ENCODE peak calls at places on chromosomes 6 and 20, in eight cellular contexts. One of them, this sample, is unnamed.

GRCh38 chr6:108687921-108688320 is 127.2 kb downstream of the FOXO3 start:
- DNase-seq in gastrocnemius medialis: no peak
- DNase-seq in HCT116: no peak
- DNase-seq in adrenal gland: no peak
- DNase-seq in suprapubic skin: no peak
- DNase-seq in stomach: no peak
- DNase-seq in endothelial cell of umbilical vein: no peak
- DNase-seq in GM12878: no peak
- DNase-seq in this sample: no peak

GRCh38 chr6:107618672-107619071 is 128.8 kb downstream of the SOBP start:
- DNase-seq in adrenal gland: no peak
- DNase-seq in GM12878: peak; percentile 86
- DNase-seq in HCT116: no peak
- DNase-seq in stomach: no peak
- DNase-seq in suprapubic skin: no peak
- DNase-seq in gastrocnemius medialis: no peak
- DNase-seq in endothelial cell of umbilical vein: no peak
- DNase-seq in this sample: no peak

GRCh38 chr6:45305546-45305945 is 22.6 kb upstream of the RUNX2 start:
- DNase-seq in suprapubic skin: no peak
- DNase-seq in adrenal gland: no peak
- DNase-seq in endothelial cell of umbilical vein: no peak
- DNase-seq in stomach: no peak
- DNase-seq in HCT116: no peak
- DNase-seq in gastrocnemius medialis: no peak
- DNase-seq in GM12878: no peak
- DNase-seq in this sample: no peak

GRCh38 chr6:42088101-42088591 is 37.8 kb downstream of the TAF8 start:
- DNase-seq in stomach: no peak
- DNase-seq in HCT116: no peak
- DNase-seq in gastrocnemius medialis: no peak
- DNase-seq in suprapubic skin: no peak
- DNase-seq in GM12878: no peak
- DNase-seq in endothelial cell of umbilical vein: no peak
- DNase-seq in adrenal gland: no peak
- DNase-seq in this sample: no peak

GRCh38 chr6:48084201-48084600 is 26.8 kb downstream of the PTCHD4 start:
- DNase-seq in stomach: no peak
- DNase-seq in gastrocnemius medialis: no peak
- DNase-seq in suprapubic skin: no peak
- DNase-seq in endothelial cell of umbilical vein: no peak
- DNase-seq in adrenal gland: no peak
- DNase-seq in HCT116: no peak
- DNase-seq in GM12878: no peak
- DNase-seq in this sample: no peak

GRCh38 chr20:44908987-44909871 is 631 bp upstream of the PABPC1L start:
- DNase-seq in suprapubic skin: no peak
- DNase-seq in HCT116: no peak
- DNase-seq in stomach: no peak
- DNase-seq in endothelial cell of umbilical vein: no peak
- DNase-seq in adrenal gland: no peak
- DNase-seq in GM12878: no peak
- DNase-seq in gastrocnemius medialis: no peak
- DNase-seq in this sample: peak; percentile 12

GRCh38 chr6:72974276-72974675 is 251.0 kb downstream of the KHDC1L start:
- DNase-seq in gastrocnemius medialis: no peak
- DNase-seq in adrenal gland: no peak
- DNase-seq in GM12878: no peak
- DNase-seq in stomach: no peak
- DNase-seq in suprapubic skin: no peak
- DNase-seq in endothelial cell of umbilical vein: no peak
- DNase-seq in HCT116: no peak
- DNase-seq in this sample: no peak

GRCh38 chr6:131413831-131414191 is 159.2 kb upstream of the ARG1 start:
- DNase-seq in stomach: no peak
- DNase-seq in gastrocnemius medialis: no peak
- DNase-seq in GM12878: no peak
- DNase-seq in HCT116: no peak
- DNase-seq in adrenal gland: no peak
- DNase-seq in endothelial cell of umbilical vein: no peak
- DNase-seq in suprapubic skin: no peak
- DNase-seq in this sample: no peak

GRCh38 chr6:75775219-75775618 is 26.2 kb downstream of the MYO6 start:
- DNase-seq in GM12878: no peak
- DNase-seq in gastrocnemius medialis: no peak
- DNase-seq in adrenal gland: no peak
- DNase-seq in suprapubic skin: no peak
- DNase-seq in stomach: no peak
- DNase-seq in HCT116: no peak
- DNase-seq in endothelial cell of umbilical vein: no peak
- DNase-seq in this sample: no peak

GRCh38 chr20:38985603-38986170 is 23.5 kb downstream of the DHX35 start:
- DNase-seq in gastrocnemius medialis: no peak
- DNase-seq in adrenal gland: no peak
- DNase-seq in stomach: no peak
- DNase-seq in endothelial cell of umbilical vein: peak; percentile 38
- DNase-seq in GM12878: peak; percentile 20
- DNase-seq in HCT116: no peak
- DNase-seq in suprapubic skin: no peak
- DNase-seq in this sample: no peak

GRCh38 chr20:39853664-39854063 is 835.4 kb downstream of the MAFB start:
- DNase-seq in stomach: no peak
- DNase-seq in adrenal gland: no peak
- DNase-seq in HCT116: no peak
- DNase-seq in suprapubic skin: no peak
- DNase-seq in gastrocnemius medialis: no peak
- DNase-seq in GM12878: peak; percentile 24
- DNase-seq in endothelial cell of umbilical vein: no peak
- DNase-seq in this sample: no peak

GRCh38 chr6:138500045-138500665 is 861 bp upstream of the NHSL1 start:
- DNase-seq in GM12878: no peak
- DNase-seq in HCT116: no peak
- DNase-seq in stomach: no peak
- DNase-seq in suprapubic skin: no peak
- DNase-seq in adrenal gland: no peak
- DNase-seq in gastrocnemius medialis: no peak
- DNase-seq in endothelial cell of umbilical vein: no peak
- DNase-seq in this sample: no peak

GRCh38 chr6:41288025-41288777 is 1.7 kb upstream of the TREM1 start:
- DNase-seq in suprapubic skin: no peak
- DNase-seq in GM12878: no peak
- DNase-seq in adrenal gland: no peak
- DNase-seq in endothelial cell of umbilical vein: no peak
- DNase-seq in gastrocnemius medialis: no peak
- DNase-seq in HCT116: no peak
- DNase-seq in stomach: no peak
- DNase-seq in this sample: peak; percentile 32

GRCh38 chr6:105484238-105485161 is 81.6 kb upstream of the PREP start:
- DNase-seq in suprapubic skin: no peak
- DNase-seq in HCT116: peak; percentile 42
- DNase-seq in gastrocnemius medialis: no peak
- DNase-seq in stomach: no peak
- DNase-seq in adrenal gland: no peak
- DNase-seq in endothelial cell of umbilical vein: peak; percentile 64
- DNase-seq in GM12878: no peak
- DNase-seq in this sample: peak; percentile 47

GRCh38 chr20:62732766-62733165 is 24.1 kb downstream of the NTSR1 start:
- DNase-seq in adrenal gland: peak; percentile 8
- DNase-seq in GM12878: no peak
- DNase-seq in HCT116: no peak
- DNase-seq in endothelial cell of umbilical vein: no peak
- DNase-seq in suprapubic skin: no peak
- DNase-seq in gastrocnemius medialis: no peak
- DNase-seq in stomach: no peak
- DNase-seq in this sample: no peak
- TF ChIP-seq CTCF in adrenal gland: no peak
- TF ChIP-seq CTCF in GM12878: no peak
- TF ChIP-seq CTCF in HCT116: no peak
- TF ChIP-seq CTCF in endothelial cell of umbilical vein: no peak
- TF ChIP-seq CTCF in suprapubic skin: no peak
- TF ChIP-seq CTCF in gastrocnemius medialis: no peak
- TF ChIP-seq CTCF in stomach: no peak
- TF ChIP-seq CTCF in this sample: no peak

DNA sequence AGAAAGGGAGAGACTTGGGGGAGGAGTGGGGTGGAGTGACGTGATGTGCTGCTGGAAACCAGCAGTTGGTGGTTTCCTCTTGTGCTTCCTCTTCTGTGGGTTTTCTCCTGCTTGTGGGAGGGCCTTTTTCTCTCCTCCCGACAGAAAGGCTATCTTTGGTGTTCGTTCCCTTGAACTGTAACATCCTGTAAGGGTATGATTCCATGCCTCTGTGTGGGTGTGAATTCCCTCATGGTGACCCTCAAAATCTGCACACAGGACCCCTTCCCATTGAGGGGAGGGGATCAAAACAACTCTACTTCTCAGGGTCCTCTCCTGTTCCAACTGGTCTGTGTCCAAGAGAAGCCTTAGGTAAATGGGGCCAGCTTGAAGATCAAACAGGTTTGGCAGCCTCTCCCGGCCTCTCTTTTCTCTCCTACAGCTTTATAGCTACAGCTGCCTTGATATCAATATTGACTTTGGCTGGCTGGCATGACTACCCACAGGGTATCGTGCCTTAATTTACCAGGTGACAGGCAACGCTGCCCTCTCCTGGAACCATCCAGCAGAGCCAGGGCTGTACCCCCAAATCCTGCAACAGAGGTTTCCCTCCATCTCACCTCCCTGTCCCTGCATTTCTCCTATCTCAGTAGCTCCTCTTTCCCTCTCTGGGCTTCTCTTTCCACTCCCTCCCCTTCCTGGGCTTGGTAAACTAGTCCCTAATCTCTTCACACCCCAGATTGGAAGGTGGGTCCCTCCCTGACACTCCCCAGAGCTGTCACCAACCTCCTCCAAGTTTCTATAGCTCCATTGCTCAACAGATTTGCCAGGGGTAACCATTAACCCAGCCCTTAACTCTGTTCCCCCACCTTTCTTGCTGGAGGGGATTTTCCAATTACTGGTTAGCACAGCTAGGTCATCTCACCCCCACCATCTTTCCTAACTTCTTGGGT is 1.5 kb upstream of the MSH5 start:
- DNase-seq in gastrocnemius medialis: no peak
- DNase-seq in HCT116: no peak
- DNase-seq in stomach: peak; percentile 89
- DNase-seq in suprapubic skin: no peak
- DNase-seq in GM12878: peak; percentile 75
- DNase-seq in adrenal gland: peak; percentile 37
- DNase-seq in endothelial cell of umbilical vein: peak; percentile 90
- DNase-seq in this sample: peak; percentile 99
- TF ChIP-seq POLR2A in gastrocnemius medialis: peak; percentile 26
- TF ChIP-seq POLR2A in HCT116: peak; percentile 24
- TF ChIP-seq POLR2A in stomach: no peak
- TF ChIP-seq POLR2A in suprapubic skin: no peak
- TF ChIP-seq POLR2A in GM12878: peak; percentile 50
- TF ChIP-seq POLR2A in adrenal gland: no peak
- TF ChIP-seq POLR2A in endothelial cell of umbilical vein: peak; percentile 75
- TF ChIP-seq POLR2A in this sample: peak; percentile 67

DNA sequence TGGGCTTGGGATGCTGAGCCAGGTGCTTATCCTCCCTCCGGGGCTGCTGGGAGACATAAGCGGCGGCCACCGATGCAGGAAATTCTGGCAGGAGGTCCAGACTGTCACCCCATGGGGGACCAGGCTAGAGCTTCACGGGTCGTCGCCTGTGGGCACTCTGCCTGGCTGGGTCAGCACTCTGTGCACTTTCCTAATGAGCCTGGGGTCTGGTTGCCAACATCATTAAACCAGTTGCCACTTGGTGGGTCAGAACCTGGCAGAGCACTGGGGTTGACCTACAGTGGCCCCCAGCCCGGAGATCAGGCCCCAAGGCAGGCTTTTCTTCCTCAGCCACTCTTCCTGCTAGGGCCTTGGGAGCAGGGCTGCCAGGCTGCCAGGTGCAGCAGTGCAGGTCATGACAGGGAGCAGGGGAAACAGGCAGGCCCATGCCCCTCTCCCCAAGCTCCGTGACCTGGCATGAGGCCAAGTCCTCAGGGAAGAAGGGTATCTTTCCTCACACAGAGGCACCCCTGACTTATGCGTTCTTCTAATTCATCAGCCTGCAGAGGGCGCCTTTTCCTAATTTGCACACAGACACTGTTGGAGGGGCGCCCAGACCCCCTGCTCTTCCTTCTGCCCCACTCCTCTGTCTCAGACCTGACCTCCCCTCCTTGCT is 154.5 kb upstream of the MLN start:
- DNase-seq in adrenal gland: no peak
- DNase-seq in HCT116: no peak
- DNase-seq in gastrocnemius medialis: no peak
- DNase-seq in endothelial cell of umbilical vein: no peak
- DNase-seq in stomach: no peak
- DNase-seq in suprapubic skin: peak; percentile 74
- DNase-seq in GM12878: no peak
- DNase-seq in this sample: peak; percentile 38
- TF ChIP-seq CTCF in adrenal gland: no peak
- TF ChIP-seq CTCF in HCT116: peak; percentile 28
- TF ChIP-seq CTCF in gastrocnemius medialis: no peak
- TF ChIP-seq CTCF in endothelial cell of umbilical vein: peak; percentile 24
- TF ChIP-seq CTCF in stomach: no peak
- TF ChIP-seq CTCF in suprapubic skin: no peak
- TF ChIP-seq CTCF in GM12878: peak; percentile 23
- TF ChIP-seq CTCF in this sample: peak; percentile 50

GRCh38 chr6:33206027-33206863 is 1.8 kb downstream of the HSD17B8 start:
- DNase-seq in gastrocnemius medialis: no peak
- DNase-seq in HCT116: no peak
- DNase-seq in GM12878: no peak
- DNase-seq in suprapubic skin: no peak
- DNase-seq in endothelial cell of umbilical vein: no peak
- DNase-seq in adrenal gland: no peak
- DNase-seq in stomach: no peak
- DNase-seq in this sample: peak; percentile 10

GRCh38 chr6:33204165-33204414 is 365 bp upstream of the HSD17B8 start:
- DNase-seq in GM12878: no peak
- DNase-seq in adrenal gland: no peak
- DNase-seq in HCT116: no peak
- DNase-seq in gastrocnemius medialis: no peak
- DNase-seq in stomach: no peak
- DNase-seq in suprapubic skin: no peak
- DNase-seq in endothelial cell of umbilical vein: no peak
- DNase-seq in this sample: no peak

GRCh38 chr6:33203443-33204164 is 851 bp upstream of the HSD17B8 start:
- DNase-seq in HCT116: no peak
- DNase-seq in adrenal gland: no peak
- DNase-seq in endothelial cell of umbilical vein: no peak
- DNase-seq in gastrocnemius medialis: no peak
- DNase-seq in stomach: no peak
- DNase-seq in GM12878: no peak
- DNase-seq in suprapubic skin: no peak
- DNase-seq in this sample: no peak

GRCh38 chr6:33205172-33206026 is 944 bp downstream of the HSD17B8 start:
- DNase-seq in HCT116: peak; percentile 55
- DNase-seq in gastrocnemius medialis: no peak
- DNase-seq in stomach: no peak
- DNase-seq in GM12878: no peak
- DNase-seq in endothelial cell of umbilical vein: no peak
- DNase-seq in adrenal gland: no peak
- DNase-seq in suprapubic skin: no peak
- DNase-seq in this sample: peak; percentile 31

GRCh38 chr6:33204415-33205171 is at the start of gene HSD17B8:
- DNase-seq in suprapubic skin: peak; percentile 97
- DNase-seq in endothelial cell of umbilical vein: peak; percentile 88
- DNase-seq in stomach: peak; percentile 96
- DNase-seq in gastrocnemius medialis: peak; percentile 92
- DNase-seq in HCT116: peak; percentile 82
- DNase-seq in GM12878: peak; percentile 71
- DNase-seq in adrenal gland: peak; percentile 94
- DNase-seq in this sample: no peak
- TF ChIP-seq POLR2A in suprapubic skin: peak; percentile 15
- TF ChIP-seq POLR2A in endothelial cell of umbilical vein: peak; percentile 67
- TF ChIP-seq POLR2A in stomach: no peak
- TF ChIP-seq POLR2A in gastrocnemius medialis: peak; percentile 35
- TF ChIP-seq POLR2A in HCT116: peak; percentile 58
- TF ChIP-seq POLR2A in GM12878: peak; percentile 77
- TF ChIP-seq POLR2A in adrenal gland: peak; percentile 34
- TF ChIP-seq POLR2A in this sample: no peak

GRCh38 chr6:5582758-5583157 is 321.4 kb downstream of the FARS2 start:
- DNase-seq in endothelial cell of umbilical vein: no peak
- DNase-seq in gastrocnemius medialis: no peak
- DNase-seq in suprapubic skin: no peak
- DNase-seq in stomach: no peak
- DNase-seq in adrenal gland: no peak
- DNase-seq in HCT116: no peak
- DNase-seq in GM12878: no peak
- DNase-seq in this sample: peak; percentile 14
- TF ChIP-seq CTCF in endothelial cell of umbilical vein: no peak
- TF ChIP-seq CTCF in gastrocnemius medialis: no peak
- TF ChIP-seq CTCF in suprapubic skin: no peak
- TF ChIP-seq CTCF in stomach: no peak
- TF ChIP-seq CTCF in adrenal gland: no peak
- TF ChIP-seq CTCF in HCT116: no peak
- TF ChIP-seq CTCF in GM12878: no peak
- TF ChIP-seq CTCF in this sample: peak; percentile 12